ENCODE peak calls at places on chromosomes 5 and 9, in ten cellular contexts. One of them, this sample, is unnamed.
A peak's percentile ranks its signal among the peaks of the same experiment; 100 is the strongest.

GRCh38 chr9:104494808-104495207 is 9.3 kb upstream of the OR13F1 start:
- DNase-seq in AG04449: no peak
- DNase-seq in fibroblast of villous mesenchyme: no peak
- DNase-seq in CD8-positive, alpha-beta T cell: no peak
- DNase-seq in astrocyte of the cerebellum: no peak
- DNase-seq in nephron progenitor cell: no peak
- DNase-seq in astrocyte of the spinal cord: no peak
- DNase-seq in uterus: no peak
- DNase-seq in B cell: no peak
- DNase-seq in tibial nerve: no peak
- DNase-seq in this sample: no peak

GRCh38 chr9:131404987-131405386 is 11.1 kb downstream of the PRRC2B start:
- DNase-seq in nephron progenitor cell: no peak
- DNase-seq in AG04449: no peak
- DNase-seq in tibial nerve: no peak
- DNase-seq in uterus: no peak
- DNase-seq in astrocyte of the spinal cord: no peak
- DNase-seq in CD8-positive, alpha-beta T cell: no peak
- DNase-seq in B cell: no peak
- DNase-seq in fibroblast of villous mesenchyme: no peak
- DNase-seq in astrocyte of the cerebellum: no peak
- DNase-seq in this sample: no peak

GRCh38 chr9:18568969-18569368 is 95.0 kb downstream of the ADAMTSL1 start:
- DNase-seq in fibroblast of villous mesenchyme: peak; percentile 27
- DNase-seq in uterus: no peak
- DNase-seq in nephron progenitor cell: no peak
- DNase-seq in AG04449: no peak
- DNase-seq in astrocyte of the spinal cord: no peak
- DNase-seq in B cell: no peak
- DNase-seq in CD8-positive, alpha-beta T cell: no peak
- DNase-seq in tibial nerve: no peak
- DNase-seq in astrocyte of the cerebellum: no peak
- DNase-seq in this sample: no peak

GRCh38 chr9:87850405-87850804 is 32.3 kb upstream of the SPATA31E1 start:
- DNase-seq in CD8-positive, alpha-beta T cell: no peak
- DNase-seq in AG04449: peak; percentile 23
- DNase-seq in fibroblast of villous mesenchyme: peak; percentile 38
- DNase-seq in nephron progenitor cell: no peak
- DNase-seq in astrocyte of the spinal cord: peak; percentile 68
- DNase-seq in astrocyte of the cerebellum: no peak
- DNase-seq in B cell: no peak
- DNase-seq in tibial nerve: no peak
- DNase-seq in uterus: no peak
- DNase-seq in this sample: no peak

GRCh38 chr5:33781286-33781685 is 110.5 kb downstream of the ADAMTS12 start:
- DNase-seq in fibroblast of villous mesenchyme: peak; percentile 67
- DNase-seq in CD8-positive, alpha-beta T cell: no peak
- DNase-seq in tibial nerve: no peak
- DNase-seq in B cell: no peak
- DNase-seq in astrocyte of the spinal cord: peak; percentile 81
- DNase-seq in astrocyte of the cerebellum: peak; percentile 29
- DNase-seq in AG04449: no peak
- DNase-seq in uterus: no peak
- DNase-seq in nephron progenitor cell: no peak
- DNase-seq in this sample: no peak

GRCh38 chr9:108813951-108814601 is 41.7 kb downstream of the ACTL7B start:
- DNase-seq in CD8-positive, alpha-beta T cell: no peak
- DNase-seq in uterus: no peak
- DNase-seq in astrocyte of the spinal cord: peak; percentile 49
- DNase-seq in nephron progenitor cell: no peak
- DNase-seq in astrocyte of the cerebellum: peak; percentile 1
- DNase-seq in AG04449: peak; percentile 10
- DNase-seq in B cell: no peak
- DNase-seq in tibial nerve: no peak
- DNase-seq in fibroblast of villous mesenchyme: peak; percentile 28
- DNase-seq in this sample: no peak

GRCh38 chr9:106958955-106959657 is 96.1 kb downstream of the ZNF462 start:
- DNase-seq in fibroblast of villous mesenchyme: no peak
- DNase-seq in astrocyte of the spinal cord: peak; percentile 62
- DNase-seq in nephron progenitor cell: no peak
- DNase-seq in astrocyte of the cerebellum: peak; percentile 19
- DNase-seq in tibial nerve: no peak
- DNase-seq in uterus: no peak
- DNase-seq in CD8-positive, alpha-beta T cell: no peak
- DNase-seq in B cell: no peak
- DNase-seq in AG04449: no peak
- DNase-seq in this sample: no peak

GRCh38 chr9:134618163-134618822 is 23.3 kb upstream of the COL5A1 start:
- DNase-seq in astrocyte of the cerebellum: no peak
- DNase-seq in tibial nerve: peak; percentile 17
- DNase-seq in CD8-positive, alpha-beta T cell: no peak
- DNase-seq in uterus: peak; percentile 16
- DNase-seq in fibroblast of villous mesenchyme: no peak
- DNase-seq in astrocyte of the spinal cord: no peak
- DNase-seq in AG04449: no peak
- DNase-seq in nephron progenitor cell: no peak
- DNase-seq in B cell: no peak
- DNase-seq in this sample: peak; percentile 41

GRCh38 chr9:72041775-72042194 is 18.6 kb downstream of the C9orf57 start:
- DNase-seq in CD8-positive, alpha-beta T cell: no peak
- DNase-seq in nephron progenitor cell: no peak
- DNase-seq in tibial nerve: no peak
- DNase-seq in uterus: peak; percentile 62
- DNase-seq in astrocyte of the spinal cord: peak; percentile 72
- DNase-seq in B cell: no peak
- DNase-seq in AG04449: no peak
- DNase-seq in astrocyte of the cerebellum: peak; percentile 49
- DNase-seq in fibroblast of villous mesenchyme: peak; percentile 81
- DNase-seq in this sample: peak; percentile 84

GRCh38 chr5:124630767-124631704 is 115.4 kb downstream of the ZNF608 start:
- DNase-seq in B cell: no peak
- DNase-seq in uterus: no peak
- DNase-seq in astrocyte of the spinal cord: no peak
- DNase-seq in tibial nerve: no peak
- DNase-seq in CD8-positive, alpha-beta T cell: no peak
- DNase-seq in astrocyte of the cerebellum: no peak
- DNase-seq in fibroblast of villous mesenchyme: peak; percentile 17
- DNase-seq in AG04449: no peak
- DNase-seq in nephron progenitor cell: no peak
- DNase-seq in this sample: no peak

GRCh38 chr9:133002147-133003070 is 23.9 kb downstream of the GFI1B start:
- DNase-seq in tibial nerve: no peak
- DNase-seq in astrocyte of the spinal cord: no peak
- DNase-seq in B cell: no peak
- DNase-seq in uterus: no peak
- DNase-seq in AG04449: no peak
- DNase-seq in fibroblast of villous mesenchyme: no peak
- DNase-seq in CD8-positive, alpha-beta T cell: no peak
- DNase-seq in astrocyte of the cerebellum: no peak
- DNase-seq in nephron progenitor cell: no peak
- DNase-seq in this sample: no peak

GRCh38 chr9:97502984-97503861 is 1.8 kb downstream of the TMOD1 start:
- DNase-seq in astrocyte of the spinal cord: no peak
- DNase-seq in astrocyte of the cerebellum: no peak
- DNase-seq in CD8-positive, alpha-beta T cell: no peak
- DNase-seq in fibroblast of villous mesenchyme: no peak
- DNase-seq in uterus: no peak
- DNase-seq in B cell: no peak
- DNase-seq in tibial nerve: no peak
- DNase-seq in AG04449: no peak
- DNase-seq in nephron progenitor cell: no peak
- DNase-seq in this sample: no peak
- TF ChIP-seq CTCF in astrocyte of the spinal cord: no peak
- TF ChIP-seq CTCF in astrocyte of the cerebellum: no peak
- TF ChIP-seq CTCF in CD8-positive, alpha-beta T cell: no peak
- TF ChIP-seq CTCF in fibroblast of villous mesenchyme: no peak
- TF ChIP-seq CTCF in uterus: no peak
- TF ChIP-seq CTCF in B cell: no peak
- TF ChIP-seq CTCF in tibial nerve: no peak
- TF ChIP-seq CTCF in AG04449: no peak
- TF ChIP-seq CTCF in nephron progenitor cell: no peak
- TF ChIP-seq CTCF in this sample: no peak

GRCh38 chr5:178589180-178590140 is 733 bp downstream of the COL23A1 start:
- DNase-seq in astrocyte of the cerebellum: no peak
- DNase-seq in B cell: peak; percentile 53
- DNase-seq in nephron progenitor cell: peak; percentile 72
- DNase-seq in AG04449: no peak
- DNase-seq in fibroblast of villous mesenchyme: peak; percentile 23
- DNase-seq in CD8-positive, alpha-beta T cell: no peak
- DNase-seq in uterus: no peak
- DNase-seq in astrocyte of the spinal cord: no peak
- DNase-seq in tibial nerve: no peak
- DNase-seq in this sample: no peak
- TF ChIP-seq CTCF in astrocyte of the cerebellum: no peak
- TF ChIP-seq CTCF in B cell: no peak
- TF ChIP-seq CTCF in nephron progenitor cell: no peak
- TF ChIP-seq CTCF in AG04449: peak; percentile 5
- TF ChIP-seq CTCF in fibroblast of villous mesenchyme: no peak
- TF ChIP-seq CTCF in CD8-positive, alpha-beta T cell: no peak
- TF ChIP-seq CTCF in uterus: no peak
- TF ChIP-seq CTCF in astrocyte of the spinal cord: peak; percentile 10
- TF ChIP-seq CTCF in tibial nerve: no peak
- TF ChIP-seq CTCF in this sample: no peak

GRCh38 chr9:14752871-14753270 is 30.3 kb upstream of the CER1 start:
- DNase-seq in nephron progenitor cell: no peak
- DNase-seq in CD8-positive, alpha-beta T cell: no peak
- DNase-seq in B cell: no peak
- DNase-seq in AG04449: no peak
- DNase-seq in astrocyte of the spinal cord: no peak
- DNase-seq in astrocyte of the cerebellum: no peak
- DNase-seq in uterus: no peak
- DNase-seq in tibial nerve: no peak
- DNase-seq in fibroblast of villous mesenchyme: no peak
- DNase-seq in this sample: no peak
- TF ChIP-seq CTCF in nephron progenitor cell: no peak
- TF ChIP-seq CTCF in CD8-positive, alpha-beta T cell: no peak
- TF ChIP-seq CTCF in B cell: no peak
- TF ChIP-seq CTCF in AG04449: no peak
- TF ChIP-seq CTCF in astrocyte of the spinal cord: no peak
- TF ChIP-seq CTCF in astrocyte of the cerebellum: no peak
- TF ChIP-seq CTCF in uterus: no peak
- TF ChIP-seq CTCF in tibial nerve: no peak
- TF ChIP-seq CTCF in fibroblast of villous mesenchyme: no peak
- TF ChIP-seq CTCF in this sample: no peak

GRCh38 chr5:37517686-37518085 is 138.6 kb downstream of the WDR70 start:
- DNase-seq in fibroblast of villous mesenchyme: no peak
- DNase-seq in CD8-positive, alpha-beta T cell: no peak
- DNase-seq in astrocyte of the spinal cord: no peak
- DNase-seq in tibial nerve: no peak
- DNase-seq in nephron progenitor cell: no peak
- DNase-seq in AG04449: no peak
- DNase-seq in B cell: no peak
- DNase-seq in uterus: no peak
- DNase-seq in astrocyte of the cerebellum: no peak
- DNase-seq in this sample: no peak
- TF ChIP-seq CTCF in fibroblast of villous mesenchyme: no peak
- TF ChIP-seq CTCF in CD8-positive, alpha-beta T cell: no peak
- TF ChIP-seq CTCF in astrocyte of the spinal cord: no peak
- TF ChIP-seq CTCF in tibial nerve: no peak
- TF ChIP-seq CTCF in nephron progenitor cell: no peak
- TF ChIP-seq CTCF in AG04449: no peak
- TF ChIP-seq CTCF in B cell: no peak
- TF ChIP-seq CTCF in uterus: no peak
- TF ChIP-seq CTCF in astrocyte of the cerebellum: no peak
- TF ChIP-seq CTCF in this sample: no peak

DNA sequence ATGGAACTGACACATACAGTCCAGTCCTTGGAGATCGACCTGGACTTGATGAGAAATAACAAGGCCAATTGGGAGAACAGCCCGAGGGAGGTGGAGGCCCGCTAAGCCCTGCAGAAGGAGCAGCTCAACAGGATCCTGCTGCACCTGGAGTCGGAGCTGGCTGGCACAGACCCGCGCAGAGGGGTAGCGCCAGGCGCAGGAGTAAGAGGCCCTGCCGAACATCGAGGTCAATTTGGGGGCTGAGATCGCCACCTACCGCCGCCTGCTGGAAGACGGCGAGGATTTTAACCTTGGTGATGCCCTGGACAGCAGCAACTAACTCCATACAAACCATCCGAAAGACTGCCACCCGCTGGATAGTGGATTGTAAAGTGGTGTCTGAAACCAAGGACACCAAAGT is 1610.1 kb upstream of the ACO1 start:
- DNase-seq in AG04449: no peak
- DNase-seq in tibial nerve: no peak
- DNase-seq in fibroblast of villous mesenchyme: no peak
- DNase-seq in CD8-positive, alpha-beta T cell: no peak
- DNase-seq in astrocyte of the spinal cord: no peak
- DNase-seq in astrocyte of the cerebellum: no peak
- DNase-seq in nephron progenitor cell: peak; percentile 7
- DNase-seq in uterus: no peak
- DNase-seq in B cell: no peak
- DNase-seq in this sample: no peak
- TF ChIP-seq CTCF in AG04449: no peak
- TF ChIP-seq CTCF in tibial nerve: no peak
- TF ChIP-seq CTCF in fibroblast of villous mesenchyme: no peak
- TF ChIP-seq CTCF in CD8-positive, alpha-beta T cell: no peak
- TF ChIP-seq CTCF in astrocyte of the spinal cord: no peak
- TF ChIP-seq CTCF in astrocyte of the cerebellum: no peak
- TF ChIP-seq CTCF in nephron progenitor cell: peak; percentile 28
- TF ChIP-seq CTCF in uterus: no peak
- TF ChIP-seq CTCF in B cell: no peak
- TF ChIP-seq CTCF in this sample: no peak

DNA sequence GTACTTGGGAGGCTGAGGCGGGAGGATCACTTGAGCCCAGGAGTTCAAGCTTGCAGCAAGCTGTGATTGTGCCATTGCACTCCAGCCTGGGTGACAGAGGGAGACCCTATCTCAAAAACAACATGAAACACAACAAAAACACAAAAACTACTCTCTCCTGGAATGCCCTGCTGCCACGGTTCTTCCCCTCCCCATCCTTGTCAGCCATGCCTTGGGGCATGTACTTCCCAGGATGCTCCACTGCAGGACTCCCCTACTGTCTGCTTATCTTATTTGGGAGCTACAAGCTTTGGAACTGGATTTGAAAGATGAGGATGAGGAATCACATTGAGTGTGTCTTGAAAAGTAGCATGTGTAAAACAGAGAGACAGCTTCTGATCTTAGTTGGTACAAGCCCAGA is 40.1 kb upstream of the KIAA1958 start:
- DNase-seq in uterus: no peak
- DNase-seq in fibroblast of villous mesenchyme: peak; percentile 8
- DNase-seq in nephron progenitor cell: no peak
- DNase-seq in astrocyte of the spinal cord: no peak
- DNase-seq in tibial nerve: no peak
- DNase-seq in AG04449: no peak
- DNase-seq in B cell: no peak
- DNase-seq in astrocyte of the cerebellum: no peak
- DNase-seq in CD8-positive, alpha-beta T cell: no peak
- DNase-seq in this sample: no peak
- TF ChIP-seq CTCF in uterus: no peak
- TF ChIP-seq CTCF in fibroblast of villous mesenchyme: no peak
- TF ChIP-seq CTCF in nephron progenitor cell: no peak
- TF ChIP-seq CTCF in astrocyte of the spinal cord: no peak
- TF ChIP-seq CTCF in tibial nerve: no peak
- TF ChIP-seq CTCF in AG04449: no peak
- TF ChIP-seq CTCF in B cell: no peak
- TF ChIP-seq CTCF in astrocyte of the cerebellum: no peak
- TF ChIP-seq CTCF in CD8-positive, alpha-beta T cell: no peak
- TF ChIP-seq CTCF in this sample: no peak

DNA sequence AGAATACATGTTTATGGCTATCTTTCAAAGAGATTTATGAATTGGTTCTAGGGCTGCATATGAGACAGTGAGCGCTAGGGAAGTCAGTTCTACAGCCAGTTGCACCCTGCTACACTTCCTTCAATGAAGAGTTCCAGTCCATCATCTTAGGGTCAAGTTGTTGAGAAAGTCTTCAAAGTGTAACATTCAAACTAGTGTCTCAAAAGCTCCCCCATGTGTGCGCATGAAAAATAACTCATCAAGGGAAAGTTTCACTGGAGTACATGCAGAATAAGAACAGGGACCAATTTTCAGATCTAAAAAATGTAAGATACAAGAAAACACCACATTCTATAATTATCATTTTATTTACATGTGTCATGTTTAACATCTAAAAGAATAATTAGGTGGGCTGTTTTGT is 317.2 kb downstream of the DEPDC1B start:
- DNase-seq in fibroblast of villous mesenchyme: peak; percentile 41
- DNase-seq in B cell: no peak
- DNase-seq in uterus: no peak
- DNase-seq in astrocyte of the spinal cord: peak; percentile 52
- DNase-seq in nephron progenitor cell: no peak
- DNase-seq in CD8-positive, alpha-beta T cell: no peak
- DNase-seq in AG04449: no peak
- DNase-seq in tibial nerve: no peak
- DNase-seq in astrocyte of the cerebellum: peak; percentile 26
- DNase-seq in this sample: no peak
- TF ChIP-seq CTCF in fibroblast of villous mesenchyme: peak; percentile 35
- TF ChIP-seq CTCF in B cell: no peak
- TF ChIP-seq CTCF in uterus: peak; percentile 41
- TF ChIP-seq CTCF in astrocyte of the spinal cord: peak; percentile 53
- TF ChIP-seq CTCF in nephron progenitor cell: no peak
- TF ChIP-seq CTCF in CD8-positive, alpha-beta T cell: no peak
- TF ChIP-seq CTCF in AG04449: peak; percentile 33
- TF ChIP-seq CTCF in tibial nerve: no peak
- TF ChIP-seq CTCF in astrocyte of the cerebellum: peak; percentile 53
- TF ChIP-seq CTCF in this sample: peak; percentile 24

This sample was measured in CD14-positive monocyte.